ENCODE peak calls at places on chromosomes 2 and 18, in four cellular contexts. One of them, this sample, is unnamed.
A peak's percentile ranks its signal among the peaks of the same experiment; 100 is the strongest.

GRCh38 chr18:48781041-48781989 is 169.4 kb downstream of the SMAD7 start:
- DNase-seq in K562: peak; percentile 89
- DNase-seq in H1: no peak
- DNase-seq in SK-N-SH: peak; percentile 91
- DNase-seq in this sample: peak; percentile 23

GRCh38 chr2:168635065-168635577 is 167.3 kb upstream of the NOSTRIN start:
- DNase-seq in K562: no peak
- DNase-seq in H1: no peak
- DNase-seq in SK-N-SH: peak; percentile 68
- DNase-seq in this sample: no peak

GRCh38 chr2:77025714-77026113 is 496.5 kb downstream of the LRRTM4 start:
- DNase-seq in K562: no peak
- DNase-seq in H1: no peak
- DNase-seq in SK-N-SH: no peak
- DNase-seq in this sample: no peak

GRCh38 chr2:156536534-156536933 is 100.4 kb downstream of the GPD2 start:
- DNase-seq in K562: no peak
- DNase-seq in H1: no peak
- DNase-seq in SK-N-SH: no peak
- DNase-seq in this sample: no peak

GRCh38 chr2:226977775-226978190 is 141.9 kb downstream of the RHBDD1 start:
- DNase-seq in K562: peak; percentile 18
- DNase-seq in H1: no peak
- DNase-seq in SK-N-SH: peak; percentile 27
- DNase-seq in this sample: no peak

GRCh38 chr18:76455015-76455676 is 39.9 kb downstream of the ZNF516 start:
- DNase-seq in K562: no peak
- DNase-seq in H1: no peak
- DNase-seq in SK-N-SH: no peak
- DNase-seq in this sample: no peak

GRCh38 chr2:238523158-238524110 is 96.7 kb downstream of the ASB1 start:
- DNase-seq in K562: no peak
- DNase-seq in H1: peak; percentile 31
- DNase-seq in SK-N-SH: peak; percentile 87
- DNase-seq in this sample: peak; percentile 71

GRCh38 chr2:200274116-200275075 is 32.1 kb upstream of the SPATS2L start:
- DNase-seq in K562: no peak
- DNase-seq in H1: no peak
- DNase-seq in SK-N-SH: no peak
- DNase-seq in this sample: no peak

GRCh38 chr2:55779459-55780421 is 86.1 kb upstream of the PNPT1 start:
- DNase-seq in K562: no peak
- DNase-seq in H1: no peak
- DNase-seq in SK-N-SH: no peak
- DNase-seq in this sample: no peak

GRCh38 chr2:17429130-17429529 is 89.1 kb downstream of the RAD51AP2 start:
- DNase-seq in K562: no peak
- DNase-seq in H1: no peak
- DNase-seq in SK-N-SH: no peak
- DNase-seq in this sample: no peak

GRCh38 chr18:76565238-76566173 is 70.5 kb upstream of the ZNF516 start:
- DNase-seq in K562: peak; percentile 15
- DNase-seq in H1: peak; percentile 31
- DNase-seq in SK-N-SH: peak; percentile 55
- DNase-seq in this sample: peak; percentile 60

GRCh38 chr2:18456026-18456425 is 104.4 kb downstream of the RDH14 start:
- DNase-seq in K562: no peak
- DNase-seq in H1: no peak
- DNase-seq in SK-N-SH: no peak
- DNase-seq in this sample: no peak

GRCh38 chr18:49015886-49016647 is 65.3 kb upstream of the SMAD7 start:
- DNase-seq in K562: no peak
- DNase-seq in H1: no peak
- DNase-seq in SK-N-SH: no peak
- DNase-seq in this sample: no peak

GRCh38 chr18:41906528-41907256 is 48.3 kb upstream of the PIK3C3 start:
- DNase-seq in K562: peak; percentile 53
- DNase-seq in H1: no peak
- DNase-seq in SK-N-SH: peak; percentile 51
- DNase-seq in this sample: no peak

GRCh38 chr2:37414470-37414949 is 70.1 kb downstream of the QPCT start:
- DNase-seq in K562: peak; percentile 27
- DNase-seq in H1: no peak
- DNase-seq in SK-N-SH: peak; percentile 72
- DNase-seq in this sample: no peak
- TF ChIP-seq TEAD4 in K562: no peak
- TF ChIP-seq TEAD4 in H1: no peak
- TF ChIP-seq TEAD4 in SK-N-SH: no peak
- TF ChIP-seq TEAD4 in this sample: no peak

DNA sequence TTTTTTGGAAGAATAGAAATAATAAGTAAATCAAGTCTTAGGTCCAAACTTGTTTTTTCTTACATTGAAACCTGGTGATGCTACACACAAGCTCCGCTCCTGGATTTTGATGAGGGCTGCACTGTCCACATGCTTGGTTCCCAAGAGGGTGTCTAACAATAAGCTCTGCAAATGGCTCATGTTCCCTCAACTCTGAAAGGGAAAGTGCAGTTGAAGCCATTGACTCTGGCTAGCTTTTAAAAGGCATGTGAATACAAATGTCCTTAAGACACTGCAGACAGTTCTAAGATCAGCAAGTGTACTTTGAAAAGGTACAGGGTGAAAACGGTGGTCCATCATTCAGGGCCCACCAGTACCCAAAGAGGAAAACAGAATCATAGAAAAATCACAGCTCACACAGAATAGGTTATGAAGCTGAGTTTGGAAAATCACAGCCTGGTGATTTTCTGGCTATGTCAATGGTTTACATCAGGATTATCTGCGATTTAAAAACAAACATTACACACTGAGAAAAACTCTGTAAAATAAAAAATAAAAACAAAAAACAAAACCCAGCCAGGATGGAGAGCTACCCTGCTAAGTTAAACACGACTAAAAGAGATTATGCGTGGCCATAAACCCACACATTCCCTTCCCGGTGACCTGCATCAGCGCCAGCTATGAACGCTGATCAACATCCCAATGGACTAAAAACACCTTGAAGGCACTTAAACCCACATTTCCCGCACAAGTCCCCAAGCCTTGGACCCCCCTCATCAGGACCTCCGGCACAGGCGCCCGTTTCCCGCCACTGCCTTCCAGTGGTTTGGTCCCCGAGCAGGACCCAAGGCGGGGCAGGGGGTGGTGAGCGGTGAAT is 550 bp downstream of the PFN4 start:
- DNase-seq in K562: no peak
- DNase-seq in H1: no peak
- DNase-seq in SK-N-SH: no peak
- DNase-seq in this sample: no peak
- TF ChIP-seq TEAD4 in K562: no peak
- TF ChIP-seq TEAD4 in H1: no peak
- TF ChIP-seq TEAD4 in SK-N-SH: no peak
- TF ChIP-seq TEAD4 in this sample: no peak

DNA sequence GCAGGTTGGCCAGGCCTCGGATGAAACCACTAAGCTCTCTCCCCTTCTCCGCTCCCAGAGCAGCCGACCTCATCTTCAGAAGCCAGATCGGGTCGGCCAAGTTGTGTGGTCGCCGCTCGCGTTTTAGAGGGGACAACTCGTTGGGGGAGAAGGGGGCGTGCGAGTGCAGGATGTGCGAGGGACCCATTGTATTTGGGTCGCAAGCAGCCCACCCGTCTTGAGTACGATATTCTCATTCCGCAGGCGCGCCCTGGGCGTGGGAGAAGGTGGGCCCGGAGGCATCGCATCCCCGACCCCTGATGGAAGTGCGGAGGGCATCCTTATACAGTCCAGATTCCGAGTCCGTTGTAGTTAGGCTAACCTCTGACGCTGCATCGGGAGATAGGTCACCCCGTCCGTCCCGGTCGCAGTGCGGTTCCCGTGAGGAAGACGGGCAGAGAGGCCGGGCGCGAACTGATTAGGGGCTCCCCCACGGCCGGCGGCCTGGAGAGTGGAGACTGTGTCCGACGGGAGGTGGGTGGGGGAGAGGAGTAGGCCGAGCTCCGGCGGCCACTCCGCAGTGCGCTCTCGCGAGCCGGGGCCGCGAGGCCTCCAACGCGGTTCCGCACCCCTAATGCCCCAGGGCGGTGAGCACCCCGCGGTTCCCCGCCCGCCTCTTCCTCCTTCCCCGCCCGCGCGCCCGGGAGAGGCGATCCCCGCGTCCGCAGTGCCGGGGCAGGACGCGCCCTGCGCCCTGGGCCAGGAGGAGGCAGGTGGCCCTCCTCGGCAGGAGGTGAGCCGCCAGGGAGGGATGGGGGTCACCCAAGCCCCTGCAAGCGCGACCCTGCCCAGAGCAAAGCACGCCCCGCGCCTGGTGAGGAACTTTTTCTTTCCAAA is 1.6 kb upstream of the SP5 start:
- DNase-seq in K562: no peak
- DNase-seq in H1: no peak
- DNase-seq in SK-N-SH: peak; percentile 43
- DNase-seq in this sample: peak; percentile 34
- TF ChIP-seq TEAD4 in K562: no peak
- TF ChIP-seq TEAD4 in H1: no peak
- TF ChIP-seq TEAD4 in SK-N-SH: no peak
- TF ChIP-seq TEAD4 in this sample: no peak

GRCh38 chr2:38465789-38466127 is 88.7 kb upstream of the ATL2 start:
- DNase-seq in K562: peak; percentile 25
- DNase-seq in H1: peak; percentile 33
- DNase-seq in SK-N-SH: peak; percentile 44
- DNase-seq in this sample: peak; percentile 59
- TF ChIP-seq TEAD4 in K562: no peak
- TF ChIP-seq TEAD4 in H1: no peak
- TF ChIP-seq TEAD4 in SK-N-SH: no peak
- TF ChIP-seq TEAD4 in this sample: no peak

GRCh38 chr2:46390901-46391395 is 88.4 kb upstream of the TMEM247 start:
- DNase-seq in K562: no peak
- DNase-seq in H1: no peak
- DNase-seq in SK-N-SH: no peak
- DNase-seq in this sample: no peak

GRCh38 chr2:46393865-46394264 is 85.5 kb upstream of the TMEM247 start:
- DNase-seq in K562: no peak
- DNase-seq in H1: no peak
- DNase-seq in SK-N-SH: peak; percentile 7
- DNase-seq in this sample: no peak

GRCh38 chr2:46392561-46393351 is 86.6 kb upstream of the TMEM247 start:
- DNase-seq in K562: no peak
- DNase-seq in H1: no peak
- DNase-seq in SK-N-SH: no peak
- DNase-seq in this sample: no peak

GRCh38 chr2:46393352-46393820 is 86.0 kb upstream of the TMEM247 start:
- DNase-seq in K562: no peak
- DNase-seq in H1: no peak
- DNase-seq in SK-N-SH: no peak
- DNase-seq in this sample: no peak

DNA sequence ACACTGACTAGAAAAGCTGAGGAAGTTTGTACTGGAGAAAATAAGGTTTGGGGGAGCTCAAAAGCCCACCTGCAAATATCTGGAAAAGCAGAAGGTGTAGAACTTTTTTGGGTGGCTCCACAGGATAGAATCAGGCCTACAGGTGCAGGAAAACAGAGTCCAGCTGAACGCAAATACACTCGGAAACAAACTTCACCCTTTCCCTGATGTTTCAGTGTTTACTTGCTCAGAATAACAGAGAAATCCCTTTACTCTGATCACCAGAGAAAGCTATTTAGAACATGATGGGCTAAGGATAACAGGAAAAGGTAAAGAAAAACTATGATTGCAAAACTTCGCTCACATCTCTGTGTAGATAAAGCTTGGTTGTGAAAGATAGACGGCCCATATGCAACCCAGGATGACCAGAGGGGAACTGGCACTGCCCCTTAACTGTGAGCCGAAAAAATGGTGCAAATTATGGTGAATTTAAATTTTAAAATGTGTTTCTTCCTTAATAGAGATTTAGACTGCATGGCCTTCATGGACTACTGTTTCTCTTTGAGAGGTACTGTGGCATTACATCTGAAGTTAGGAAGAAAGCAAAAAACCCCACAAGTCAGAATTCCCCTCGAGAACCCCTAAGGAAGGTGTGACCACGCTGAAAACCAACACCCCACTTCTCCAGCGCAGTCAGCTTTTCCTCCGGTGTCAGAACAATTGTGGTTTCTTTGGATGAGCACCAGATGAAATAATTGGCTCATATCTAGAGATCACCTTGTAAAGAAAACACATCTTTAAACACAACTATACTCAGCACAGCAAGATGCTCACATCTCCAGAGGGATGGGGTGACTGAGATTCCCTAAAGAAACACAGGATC is 84.5 kb upstream of the TMEM247 start:
- DNase-seq in K562: no peak
- DNase-seq in H1: no peak
- DNase-seq in SK-N-SH: no peak
- DNase-seq in this sample: no peak
- TF ChIP-seq TEAD4 in K562: no peak
- TF ChIP-seq TEAD4 in H1: no peak
- TF ChIP-seq TEAD4 in SK-N-SH: no peak
- TF ChIP-seq TEAD4 in this sample: no peak

This sample was measured in WTC11.